ENCODE peak calls at places on chromosomes 1 and 21, in five cellular contexts. L, G, T, O and C are unnamed samples.
A peak's percentile ranks its signal among the peaks of the same experiment; 100 is the strongest.

GRCh38 chr1:27368872-27369703 is 2.3 kb upstream of the MAP3K6 start:
- DNase-seq in G (no peak), O (no peak), L (no peak), T (no peak), C (no peak)

GRCh38 chr1:29332204-29332603 is 95.9 kb downstream of the PTPRU start:
- DNase-seq in L (no peak), T (no peak), O (no peak), G (no peak), C (no peak)

GRCh38 chr1:94776474-94776873 is 43.7 kb upstream of the SLC44A3 start:
- DNase-seq in T (no peak), L (no peak), O (no peak), G (no peak), C (no peak)

GRCh38 chr1:17667641-17668040 is 87.5 kb upstream of the ACTL8 start:
- DNase-seq in L (no peak), O (no peak), G (no peak), T (no peak), C (no peak)

GRCh38 chr1:40825430-40825778 is 36.8 kb downstream of the CITED4 start:
- DNase-seq in L (no peak), G (no peak), T (no peak), O (no peak), C (no peak)

GRCh38 chr1:39098569-39099250 is 72.6 kb downstream of the NDUFS5 start:
- DNase-seq in G (peak; percentile 69), O (peak; percentile 76), T (peak; percentile 48), L (peak; percentile 93), C (no peak)

GRCh38 chr1:183834568-183834967 is 29.6 kb downstream of the RGL1 start:
- DNase-seq in O (no peak), T (no peak), G (no peak), L (no peak), C (no peak)

GRCh38 chr1:63322944-63323865 is 838 bp downstream of the FOXD3 start:
- DNase-seq in G (peak; percentile 71), T (no peak), L (peak; percentile 36), O (no peak), C (no peak)

GRCh38 chr21:45200031-45200430 is 87.7 kb downstream of the POFUT2 start:
- DNase-seq in O (no peak), G (no peak), T (no peak), L (no peak), C (no peak)

GRCh38 chr21:30710499-30710898 is 8.1 kb downstream of the KRTAP21-3 start:
- DNase-seq in L (no peak), G (no peak), O (no peak), T (no peak), C (peak; percentile 50)

GRCh38 chr1:2468041-2468472 is 8.0 kb upstream of the PLCH2 start:
- DNase-seq in O (no peak), L (no peak), T (peak; percentile 41), G (peak; percentile 42), C (no peak)

GRCh38 chr1:221871056-221871455 is 129.2 kb upstream of the DUSP10 start:
- DNase-seq in L (no peak), T (no peak), O (no peak), G (no peak), C (no peak)

GRCh38 chr1:41954533-41954944 is 35.8 kb upstream of the HIVEP3 start:
- DNase-seq in L (no peak), G (no peak), O (no peak), T (no peak), C (peak; percentile 52)

GRCh38 chr1:41955461-41956159 is 36.9 kb upstream of the HIVEP3 start:
- DNase-seq in T (no peak), L (peak; percentile 25), G (no peak), O (no peak), C (peak; percentile 89)

GRCh38 chr1:41952208-41952607 is 33.5 kb upstream of the HIVEP3 start:
- DNase-seq in O (no peak), T (no peak), L (no peak), G (no peak), C (no peak)

GRCh38 chr1:41950820-41951219 is 32.1 kb upstream of the HIVEP3 start:
- DNase-seq in L (no peak), T (no peak), O (no peak), G (no peak), C (no peak)

DNA sequence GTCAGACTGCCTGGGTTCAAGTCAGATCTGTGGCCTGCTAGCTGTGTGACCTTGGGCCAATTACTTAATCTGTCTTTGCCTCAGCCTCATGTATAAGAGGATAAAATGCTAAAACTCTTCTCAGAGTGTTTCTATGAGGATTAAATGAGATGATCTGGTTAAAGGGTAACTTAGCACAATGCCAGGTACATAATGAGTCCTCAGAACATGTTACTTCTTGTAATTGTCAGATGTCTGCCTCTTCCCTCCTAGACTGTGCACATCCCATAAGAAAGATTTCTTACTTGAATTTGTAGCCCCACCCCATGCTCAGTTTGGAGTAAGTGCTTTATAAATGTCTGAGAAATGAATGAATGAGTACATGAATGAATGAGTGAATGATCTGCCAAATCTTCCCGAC is 34.6 kb upstream of the HIVEP3 start:
- DNase-seq in L (no peak), G (no peak), T (no peak), O (no peak), C (no peak)
- H3K27ac ChIP-seq in L (no peak overlapping the region), G (no peak overlapping the region), T (no peak overlapping the region), O (no peak overlapping the region), C (no peak overlapping the region)

GRCh38 chr1:111506561-111506960 is 3.1 kb upstream of the ADORA3 start:
- DNase-seq in L (no peak), G (no peak), O (no peak), T (no peak), C (no peak)

GRCh38 chr1:111507411-111508201 is 4.2 kb upstream of the ADORA3 start:
- DNase-seq in T (peak; percentile 48), O (peak; percentile 84), G (peak; percentile 48), L (peak; percentile 15), C (peak; percentile 6)

GRCh38 chr1:111505641-111506119 is 2.2 kb upstream of the ADORA3 start:
- DNase-seq in O (no peak), L (no peak), G (no peak), T (no peak), C (no peak)

GRCh38 chr1:111504097-111504496 is 664 bp upstream of the ADORA3 start:
- DNase-seq in T (no peak), L (no peak), O (no peak), G (no peak), C (no peak)

GRCh38 chr1:111503585-111504060 is at the start of the genes ADORA3 and TMIGD3:
- DNase-seq in L (no peak), T (no peak), O (no peak), G (no peak), C (no peak)
- H3K27ac ChIP-seq in L (no peak within 1 kb of the TSS), T (no peak within 1 kb of the TSS), O (no peak within 1 kb of the TSS), G (peak within 1 kb of the TSS; percentile 32), C (no peak within 1 kb of the TSS)

GRCh38 chr1:205303247-205303888 is 18.2 kb downstream of the NUAK2 start:
- DNase-seq in G (no peak), T (no peak), O (no peak), L (no peak), C (no peak)

GRCh38 chr1:205301842-205302588 is 19.5 kb downstream of the NUAK2 start:
- DNase-seq in G (no peak), T (no peak), O (no peak), L (no peak), C (no peak)

GRCh38 chr1:205304046-205304694 is 17.4 kb downstream of the NUAK2 start:
- DNase-seq in G (no peak), T (no peak), L (no peak), O (no peak), C (no peak)

GRCh38 chr1:205306929-205307566 is 14.5 kb downstream of the NUAK2 start:
- DNase-seq in G (no peak), L (no peak), T (no peak), O (no peak), C (no peak)

DNA sequence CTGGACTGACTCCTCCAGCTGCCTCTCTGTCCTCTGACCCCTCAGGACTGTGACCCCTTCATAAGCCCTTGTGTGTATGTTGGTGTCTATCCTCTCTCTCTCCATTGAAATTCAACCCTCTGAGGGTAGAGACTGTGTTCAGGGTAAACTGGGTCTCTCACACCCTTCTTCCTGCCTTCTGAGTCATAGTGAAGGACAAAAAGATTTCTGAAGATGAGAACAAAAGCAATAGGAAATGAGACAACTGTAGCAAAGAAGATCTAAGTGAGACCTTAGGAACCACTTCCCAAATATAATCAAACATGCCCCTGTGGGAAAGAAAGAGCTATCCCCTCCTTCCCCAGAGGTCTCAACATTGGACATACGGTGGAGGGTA is 16.9 kb downstream of the NUAK2 start:
- DNase-seq in G (no peak), O (no peak), T (no peak), L (no peak), C (no peak)
- H3K27ac ChIP-seq in G (no peak overlapping the region), O (no peak overlapping the region), T (peak overlapping the region; percentile 0), L (peak overlapping the region; percentile 99), C (peak overlapping the region; percentile 69)

GRCh38 chr1:25999419-25999818 is 1.6 kb upstream of the PAFAH2 start:
- DNase-seq in T (no peak), G (no peak), O (no peak), L (no peak), C (no peak)
- H3K27ac ChIP-seq in T (no peak overlapping the region), G (no peak overlapping the region), O (no peak overlapping the region), L (no peak overlapping the region), C (no peak overlapping the region)